ENCODE peak calls at places on chromosomes 1 and 21, in ten cellular contexts. One of them, this sample, is unnamed.

GRCh38 chr21:15309721-15310120 is 244.9 kb upstream of the NRIP1 start:
- DNase-seq in Peyer's patch: no peak
- DNase-seq in activated naive CD8-positive, alpha-beta T cell treated with anti-CD3 and anti-CD28 coated beads, Interleukin-2, amount 50 U/mL, for 24 hours: no peak
- DNase-seq in activated T-helper 1 cell treated with anti-CD3 and anti-CD28 coated beads, Interleukin-12 subunit alpha, Interleukin-12 subunit beta, Interleukin-2, Interleukin-4 antibody, amounts not matched to agents 30 ng/mL and 10 ng/mL and 1 ng/mL, durations not matched to agents 14 hours and 24 hours and 36 hours: no peak
- DNase-seq in G401: no peak
- DNase-seq in SW480: no peak
- DNase-seq in T-helper 2 cell: no peak
- DNase-seq in NCI-H2081: no peak
- DNase-seq in heart right ventricle: peak
- DNase-seq in left cardiac atrium: peak
- DNase-seq in this sample: no peak

GRCh38 chr1:53316058-53316741 is 11.7 kb downstream of the LRP8 start:
- DNase-seq in Peyer's patch: no peak
- DNase-seq in activated naive CD8-positive, alpha-beta T cell treated with anti-CD3 and anti-CD28 coated beads, Interleukin-2, amount 50 U/mL, for 24 hours: no peak
- DNase-seq in activated T-helper 1 cell treated with anti-CD3 and anti-CD28 coated beads, Interleukin-12 subunit alpha, Interleukin-12 subunit beta, Interleukin-2, Interleukin-4 antibody, amounts not matched to agents 30 ng/mL and 10 ng/mL and 1 ng/mL, durations not matched to agents 14 hours and 24 hours and 36 hours: no peak
- DNase-seq in G401: no peak
- DNase-seq in SW480: no peak
- DNase-seq in T-helper 2 cell: no peak
- DNase-seq in NCI-H2081: peak
- DNase-seq in heart right ventricle: no peak
- DNase-seq in left cardiac atrium: peak
- DNase-seq in this sample: no peak

GRCh38 chr21:41852151-41852928 is 26.8 kb downstream of the PRDM15 start:
- DNase-seq in Peyer's patch: no peak
- DNase-seq in activated naive CD8-positive, alpha-beta T cell treated with anti-CD3 and anti-CD28 coated beads, Interleukin-2, amount 50 U/mL, for 24 hours: no peak
- DNase-seq in activated T-helper 1 cell treated with anti-CD3 and anti-CD28 coated beads, Interleukin-12 subunit alpha, Interleukin-12 subunit beta, Interleukin-2, Interleukin-4 antibody, amounts not matched to agents 30 ng/mL and 10 ng/mL and 1 ng/mL, durations not matched to agents 14 hours and 24 hours and 36 hours: no peak
- DNase-seq in G401: no peak
- DNase-seq in SW480: no peak
- DNase-seq in T-helper 2 cell: no peak
- DNase-seq in NCI-H2081: no peak
- DNase-seq in heart right ventricle: no peak
- DNase-seq in left cardiac atrium: no peak
- DNase-seq in this sample: no peak

GRCh38 chr1:199460933-199461332 is 566.6 kb upstream of the NR5A2 start:
- DNase-seq in Peyer's patch: no peak
- DNase-seq in activated naive CD8-positive, alpha-beta T cell treated with anti-CD3 and anti-CD28 coated beads, Interleukin-2, amount 50 U/mL, for 24 hours: no peak
- DNase-seq in activated T-helper 1 cell treated with anti-CD3 and anti-CD28 coated beads, Interleukin-12 subunit alpha, Interleukin-12 subunit beta, Interleukin-2, Interleukin-4 antibody, amounts not matched to agents 30 ng/mL and 10 ng/mL and 1 ng/mL, durations not matched to agents 14 hours and 24 hours and 36 hours: no peak
- DNase-seq in G401: no peak
- DNase-seq in SW480: no peak
- DNase-seq in T-helper 2 cell: no peak
- DNase-seq in NCI-H2081: no peak
- DNase-seq in heart right ventricle: no peak
- DNase-seq in left cardiac atrium: no peak
- DNase-seq in this sample: no peak

GRCh38 chr1:39214021-39214713 is 9.7 kb downstream of the MACF1 start:
- DNase-seq in Peyer's patch: no peak
- DNase-seq in activated naive CD8-positive, alpha-beta T cell treated with anti-CD3 and anti-CD28 coated beads, Interleukin-2, amount 50 U/mL, for 24 hours: no peak
- DNase-seq in activated T-helper 1 cell treated with anti-CD3 and anti-CD28 coated beads, Interleukin-12 subunit alpha, Interleukin-12 subunit beta, Interleukin-2, Interleukin-4 antibody, amounts not matched to agents 30 ng/mL and 10 ng/mL and 1 ng/mL, durations not matched to agents 14 hours and 24 hours and 36 hours: no peak
- DNase-seq in G401: peak
- DNase-seq in SW480: no peak
- DNase-seq in T-helper 2 cell: no peak
- DNase-seq in NCI-H2081: no peak
- DNase-seq in heart right ventricle: peak
- DNase-seq in left cardiac atrium: no peak
- DNase-seq in this sample: no peak

GRCh38 chr1:196637606-196638005 is 14.2 kb upstream of the CFH start:
- DNase-seq in Peyer's patch: no peak
- DNase-seq in activated naive CD8-positive, alpha-beta T cell treated with anti-CD3 and anti-CD28 coated beads, Interleukin-2, amount 50 U/mL, for 24 hours: no peak
- DNase-seq in activated T-helper 1 cell treated with anti-CD3 and anti-CD28 coated beads, Interleukin-12 subunit alpha, Interleukin-12 subunit beta, Interleukin-2, Interleukin-4 antibody, amounts not matched to agents 30 ng/mL and 10 ng/mL and 1 ng/mL, durations not matched to agents 14 hours and 24 hours and 36 hours: no peak
- DNase-seq in G401: no peak
- DNase-seq in SW480: no peak
- DNase-seq in T-helper 2 cell: no peak
- DNase-seq in NCI-H2081: no peak
- DNase-seq in heart right ventricle: no peak
- DNase-seq in left cardiac atrium: no peak
- DNase-seq in this sample: no peak

GRCh38 chr1:244092293-244093264 is 41.5 kb downstream of the ZBTB18 start:
- DNase-seq in Peyer's patch: no peak
- DNase-seq in activated naive CD8-positive, alpha-beta T cell treated with anti-CD3 and anti-CD28 coated beads, Interleukin-2, amount 50 U/mL, for 24 hours: no peak
- DNase-seq in activated T-helper 1 cell treated with anti-CD3 and anti-CD28 coated beads, Interleukin-12 subunit alpha, Interleukin-12 subunit beta, Interleukin-2, Interleukin-4 antibody, amounts not matched to agents 30 ng/mL and 10 ng/mL and 1 ng/mL, durations not matched to agents 14 hours and 24 hours and 36 hours: no peak
- DNase-seq in G401: peak
- DNase-seq in SW480: peak
- DNase-seq in T-helper 2 cell: no peak
- DNase-seq in NCI-H2081: peak
- DNase-seq in heart right ventricle: no peak
- DNase-seq in left cardiac atrium: no peak
- DNase-seq in this sample: no peak

GRCh38 chr1:942864-943533 is 16.1 kb downstream of the NOC2L start:
- DNase-seq in Peyer's patch: no peak
- DNase-seq in activated naive CD8-positive, alpha-beta T cell treated with anti-CD3 and anti-CD28 coated beads, Interleukin-2, amount 50 U/mL, for 24 hours: no peak
- DNase-seq in activated T-helper 1 cell treated with anti-CD3 and anti-CD28 coated beads, Interleukin-12 subunit alpha, Interleukin-12 subunit beta, Interleukin-2, Interleukin-4 antibody, amounts not matched to agents 30 ng/mL and 10 ng/mL and 1 ng/mL, durations not matched to agents 14 hours and 24 hours and 36 hours: no peak
- DNase-seq in G401: no peak
- DNase-seq in SW480: no peak
- DNase-seq in T-helper 2 cell: no peak
- DNase-seq in NCI-H2081: peak
- DNase-seq in heart right ventricle: peak
- DNase-seq in left cardiac atrium: peak
- DNase-seq in this sample: no peak

GRCh38 chr1:24870551-24871195 is 59.4 kb downstream of the RUNX3 start:
- DNase-seq in Peyer's patch: no peak
- DNase-seq in activated naive CD8-positive, alpha-beta T cell treated with anti-CD3 and anti-CD28 coated beads, Interleukin-2, amount 50 U/mL, for 24 hours: peak
- DNase-seq in activated T-helper 1 cell treated with anti-CD3 and anti-CD28 coated beads, Interleukin-12 subunit alpha, Interleukin-12 subunit beta, Interleukin-2, Interleukin-4 antibody, amounts not matched to agents 30 ng/mL and 10 ng/mL and 1 ng/mL, durations not matched to agents 14 hours and 24 hours and 36 hours: no peak
- DNase-seq in G401: no peak
- DNase-seq in SW480: no peak
- DNase-seq in T-helper 2 cell: no peak
- DNase-seq in NCI-H2081: no peak
- DNase-seq in heart right ventricle: no peak
- DNase-seq in left cardiac atrium: no peak
- DNase-seq in this sample: no peak

GRCh38 chr1:1430114-1430982 is 5.1 kb upstream of the VWA1 start:
- DNase-seq in Peyer's patch: no peak
- DNase-seq in activated naive CD8-positive, alpha-beta T cell treated with anti-CD3 and anti-CD28 coated beads, Interleukin-2, amount 50 U/mL, for 24 hours: no peak
- DNase-seq in activated T-helper 1 cell treated with anti-CD3 and anti-CD28 coated beads, Interleukin-12 subunit alpha, Interleukin-12 subunit beta, Interleukin-2, Interleukin-4 antibody, amounts not matched to agents 30 ng/mL and 10 ng/mL and 1 ng/mL, durations not matched to agents 14 hours and 24 hours and 36 hours: no peak
- DNase-seq in G401: peak
- DNase-seq in SW480: no peak
- DNase-seq in T-helper 2 cell: no peak
- DNase-seq in NCI-H2081: no peak
- DNase-seq in heart right ventricle: peak
- DNase-seq in left cardiac atrium: peak
- DNase-seq in this sample: no peak

GRCh38 chr21:43657355-43658093 is 1.8 kb downstream of the HSF2BP start:
- DNase-seq in Peyer's patch: no peak
- DNase-seq in activated naive CD8-positive, alpha-beta T cell treated with anti-CD3 and anti-CD28 coated beads, Interleukin-2, amount 50 U/mL, for 24 hours: no peak
- DNase-seq in activated T-helper 1 cell treated with anti-CD3 and anti-CD28 coated beads, Interleukin-12 subunit alpha, Interleukin-12 subunit beta, Interleukin-2, Interleukin-4 antibody, amounts not matched to agents 30 ng/mL and 10 ng/mL and 1 ng/mL, durations not matched to agents 14 hours and 24 hours and 36 hours: no peak
- DNase-seq in G401: no peak
- DNase-seq in SW480: no peak
- DNase-seq in T-helper 2 cell: no peak
- DNase-seq in NCI-H2081: peak
- DNase-seq in heart right ventricle: peak
- DNase-seq in left cardiac atrium: peak
- DNase-seq in this sample: no peak

GRCh38 chr1:10965621-10966226 is 46.7 kb upstream of the TARDBP start:
- DNase-seq in Peyer's patch: peak
- DNase-seq in activated naive CD8-positive, alpha-beta T cell treated with anti-CD3 and anti-CD28 coated beads, Interleukin-2, amount 50 U/mL, for 24 hours: peak
- DNase-seq in activated T-helper 1 cell treated with anti-CD3 and anti-CD28 coated beads, Interleukin-12 subunit alpha, Interleukin-12 subunit beta, Interleukin-2, Interleukin-4 antibody, amounts not matched to agents 30 ng/mL and 10 ng/mL and 1 ng/mL, durations not matched to agents 14 hours and 24 hours and 36 hours: no peak
- DNase-seq in G401: no peak
- DNase-seq in SW480: no peak
- DNase-seq in T-helper 2 cell: no peak
- DNase-seq in NCI-H2081: no peak
- DNase-seq in heart right ventricle: no peak
- DNase-seq in left cardiac atrium: peak
- DNase-seq in this sample: no peak

GRCh38 chr1:239657291-239657690 is 270.9 kb downstream of the CHRM3 start:
- DNase-seq in Peyer's patch: no peak
- DNase-seq in activated naive CD8-positive, alpha-beta T cell treated with anti-CD3 and anti-CD28 coated beads, Interleukin-2, amount 50 U/mL, for 24 hours: no peak
- DNase-seq in activated T-helper 1 cell treated with anti-CD3 and anti-CD28 coated beads, Interleukin-12 subunit alpha, Interleukin-12 subunit beta, Interleukin-2, Interleukin-4 antibody, amounts not matched to agents 30 ng/mL and 10 ng/mL and 1 ng/mL, durations not matched to agents 14 hours and 24 hours and 36 hours: no peak
- DNase-seq in G401: no peak
- DNase-seq in SW480: no peak
- DNase-seq in T-helper 2 cell: no peak
- DNase-seq in NCI-H2081: no peak
- DNase-seq in heart right ventricle: no peak
- DNase-seq in left cardiac atrium: no peak
- DNase-seq in this sample: no peak

GRCh38 chr1:155277896-155278688 is 829 bp downstream of the HCN3 start:
- DNase-seq in Peyer's patch: peak
- DNase-seq in activated naive CD8-positive, alpha-beta T cell treated with anti-CD3 and anti-CD28 coated beads, Interleukin-2, amount 50 U/mL, for 24 hours: peak
- DNase-seq in activated T-helper 1 cell treated with anti-CD3 and anti-CD28 coated beads, Interleukin-12 subunit alpha, Interleukin-12 subunit beta, Interleukin-2, Interleukin-4 antibody, amounts not matched to agents 30 ng/mL and 10 ng/mL and 1 ng/mL, durations not matched to agents 14 hours and 24 hours and 36 hours: peak
- DNase-seq in G401: peak
- DNase-seq in SW480: peak
- DNase-seq in T-helper 2 cell: peak
- DNase-seq in NCI-H2081: peak
- DNase-seq in heart right ventricle: peak
- DNase-seq in left cardiac atrium: peak
- DNase-seq in this sample: peak

This sample was measured in NCI-H2107.